ENCODE peak calls at places on chromosomes 5 and 9, in six cellular contexts. A is ovary; G is NCI-H1092; I is mesothelial cell of epicardium; U is T-helper 2 cell; L is effector memory CD4-positive, alpha-beta T cell. H is an unnamed sample.

GRCh38 chr9:122318284-122318683 is 52.5 kb upstream of the PTGS1 start:
- DNase-seq in A (no peak), G (no peak), I (no peak), U (no peak), L (no peak), H (no peak)

GRCh38 chr9:115411993-115412452 is 294.1 kb upstream of the TNC start:
- DNase-seq in A (no peak), G (no peak), I (no peak), U (no peak), L (no peak), H (no peak)

GRCh38 chr9:104992696-104993095 is 64.7 kb upstream of the ABCA1 start:
- DNase-seq in A (no peak), G (no peak), I (no peak), U (no peak), L (no peak), H (no peak)

GRCh38 chr9:3441197-3441816 is 84.5 kb downstream of the RFX3 start:
- DNase-seq in A (no peak), G (peak), I (no peak), U (peak), L (no peak), H (peak)

GRCh38 chr5:57600321-57600720 is 117.7 kb upstream of the ACTBL2 start:
- DNase-seq in A (no peak), G (no peak), I (no peak), U (no peak), L (no peak), H (no peak)

GRCh38 chr5:103289024-103289423 is 30.5 kb downstream of the MACIR start:
- DNase-seq in A (no peak), G (no peak), I (no peak), U (no peak), L (no peak), H (no peak)

GRCh38 chr5:180328296-180329137 is 24.6 kb downstream of the GFPT2 start:
- DNase-seq in A (peak), G (peak), I (no peak), U (peak), L (peak), H (peak)

GRCh38 chr9:36855443-36856315 is 178.4 kb downstream of the PAX5 start:
- DNase-seq in A (no peak), G (no peak), I (no peak), U (peak), L (no peak), H (no peak)

H was measured in activated T-cell treated with anti-CD3 and anti-CD28 coated beads, Interleukin-2, amount 50 U/mL, for 4 hours.